ENCODE peak calls at places on chromosomes 4 and X, in nine cellular contexts. B is astrocyte of the cerebellum, V is PC-9, Z is stomach, G is A549, H is fibroblast of mammary gland, W is fibroblast of the aortic adventitia, M is astrocyte of the spinal cord, Q is kidney epithelial cell. J is an unnamed sample.

GRCh38 chrX:17535229-17535628 is 160.2 kb downstream of the NHS start:
- DNase-seq in Z (peak; percentile 28), Q (no peak), B (no peak), W (peak; percentile 40), V (no peak), G (no peak), H (peak; percentile 54), M (no peak), J (no peak)

GRCh38 chrX:21509912-21510311 is 135.7 kb downstream of the CNKSR2 start:
- DNase-seq in B (no peak), V (no peak), Q (no peak), H (peak; percentile 30), G (no peak), W (peak; percentile 6), Z (no peak), M (peak; percentile 34), J (no peak)

GRCh38 chr4:31294655-31295054 is 574.5 kb downstream of the PCDH7 start:
- DNase-seq in B (no peak), H (no peak), Z (no peak), V (no peak), W (no peak), M (no peak), Q (no peak), G (no peak), J (no peak)

GRCh38 chr4:39255266-39255665 is 72.9 kb downstream of the WDR19 start:
- DNase-seq in B (peak; percentile 44), H (peak; percentile 6), M (peak; percentile 49), G (peak; percentile 7), W (peak; percentile 67), Z (no peak), Q (peak; percentile 38), V (peak; percentile 28), J (no peak)

GRCh38 chr4:66433706-66434105 is 763.4 kb upstream of the EPHA5 start:
- DNase-seq in Q (no peak), H (no peak), M (no peak), V (no peak), Z (no peak), W (no peak), B (no peak), G (no peak), J (no peak)

GRCh38 chrX:71917621-71918341 is 7.1 kb downstream of the NHSL2 start:
- DNase-seq in M (no peak), H (peak; percentile 58), Z (no peak), Q (peak; percentile 48), V (no peak), W (no peak), B (no peak), G (no peak), J (no peak)

GRCh38 chr4:83251074-83251835 is 33.3 kb downstream of the COQ2 start:
- DNase-seq in M (no peak), V (no peak), Z (no peak), B (no peak), G (no peak), Q (no peak), W (no peak), H (no peak), J (no peak)

GRCh38 chrX:63513825-63514574 is 162.9 kb upstream of the SPIN4 start:
- DNase-seq in W (peak; percentile 92), Q (no peak), M (peak; percentile 73), B (peak; percentile 55), Z (no peak), G (no peak), H (peak; percentile 85), V (no peak), J (no peak)

GRCh38 chrX:97238632-97239031 is 354.9 kb downstream of the RPA4 start:
- DNase-seq in Q (peak; percentile 18), V (peak; percentile 0), Z (no peak), H (peak; percentile 14), B (peak; percentile 33), G (peak; percentile 1), W (peak; percentile 38), M (peak; percentile 65), J (no peak)

GRCh38 chr4:108502366-108502765 is 118.0 kb upstream of the RPL34 start:
- DNase-seq in M (no peak), Q (no peak), B (no peak), V (no peak), G (no peak), W (no peak), H (no peak), Z (no peak), J (no peak)

GRCh38 chr4:175536852-175537453 is 275.1 kb downstream of the GPM6A start:
- DNase-seq in G (peak; percentile 26), Z (no peak), B (peak; percentile 75), W (peak; percentile 87), Q (peak; percentile 21), H (peak; percentile 80), V (no peak), M (peak; percentile 86), J (peak; percentile 33)

GRCh38 chr4:16513876-16514275 is 287.6 kb upstream of the TAPT1 start:
- DNase-seq in G (no peak), V (no peak), B (no peak), W (no peak), Q (no peak), M (no peak), Z (no peak), H (no peak), J (no peak)

GRCh38 chr4:152112887-152113286 is 352.1 kb upstream of the GATB start:
- DNase-seq in Q (no peak), V (no peak), M (no peak), Z (no peak), H (no peak), W (no peak), B (no peak), G (no peak), J (no peak)

GRCh38 chrX:65668362-65669310 is 1.2 kb downstream of the MSN start:
- DNase-seq in Q (no peak), V (peak; percentile 63), B (no peak), W (peak; percentile 83), G (peak; percentile 23), M (peak; percentile 79), Z (peak; percentile 30), H (peak; percentile 81), J (no peak)
- H3K4me3 ChIP-seq in Q (peak overlapping the region; percentile 59), V (peak overlapping the region; percentile 79), B (peak overlapping the region; percentile 75), W (peak overlapping the region; percentile 76), G (peak overlapping the region; percentile 73), M (peak overlapping the region; percentile 71), Z (peak overlapping the region; percentile 68), H (peak overlapping the region; percentile 77), J (peak overlapping the region; percentile 81)

GRCh38 chr4:94766856-94767255 is 9.1 kb downstream of the BMPR1B start:
- DNase-seq in Z (no peak), H (peak; percentile 82), W (peak; percentile 51), V (no peak), B (peak; percentile 41), M (peak; percentile 52), G (no peak), Q (peak; percentile 48), J (no peak)
- TF ChIP-seq CTCF in Z (no peak), H (no peak), W (no peak), V (no peak), B (no peak), M (no peak), G (no peak), Q (no peak), J (no peak)

GRCh38 chr4:125681240-125681639 is 366.5 kb downstream of the FAT4 start:
- DNase-seq in Q (no peak), M (no peak), V (no peak), W (no peak), B (no peak), H (no peak), G (no peak), Z (no peak), J (no peak)
- H3K4me3 ChIP-seq in Q (no peak overlapping the region), M (no peak overlapping the region), V (no peak overlapping the region), W (no peak overlapping the region), B (no peak overlapping the region), H (no peak overlapping the region), G (no peak overlapping the region), Z (no peak overlapping the region), J (no peak overlapping the region)

GRCh38 chr4:187357861-187358260 is 634.2 kb upstream of the FAT1 start:
- DNase-seq in H (no peak), Z (no peak), B (no peak), Q (no peak), M (no peak), G (no peak), V (no peak), W (no peak), J (no peak)
- TF ChIP-seq CTCF in H (no peak), Z (no peak), B (no peak), Q (no peak), M (no peak), G (no peak), V (no peak), W (no peak), J (no peak)

GRCh38 chr4:7195546-7196282 is 3.4 kb downstream of the SORCS2 start:
- DNase-seq in B (no peak), W (peak; percentile 79), G (no peak), V (no peak), M (peak; percentile 63), H (peak; percentile 55), Z (no peak), Q (no peak), J (no peak)

GRCh38 chr4:7193040-7193958 is 961 bp downstream of the SORCS2 start:
- DNase-seq in M (no peak), V (peak; percentile 44), W (no peak), Z (no peak), B (no peak), Q (no peak), H (no peak), G (no peak), J (no peak)

GRCh38 chr4:7196283-7196651 is 3.9 kb downstream of the SORCS2 start:
- DNase-seq in Q (no peak), B (no peak), V (peak; percentile 49), H (no peak), G (no peak), M (no peak), W (no peak), Z (no peak), J (no peak)

GRCh38 chr4:7195138-7195510 is 2.8 kb downstream of the SORCS2 start:
- DNase-seq in H (no peak), V (no peak), W (no peak), Q (no peak), G (no peak), Z (no peak), B (no peak), M (no peak), J (no peak)

DNA sequence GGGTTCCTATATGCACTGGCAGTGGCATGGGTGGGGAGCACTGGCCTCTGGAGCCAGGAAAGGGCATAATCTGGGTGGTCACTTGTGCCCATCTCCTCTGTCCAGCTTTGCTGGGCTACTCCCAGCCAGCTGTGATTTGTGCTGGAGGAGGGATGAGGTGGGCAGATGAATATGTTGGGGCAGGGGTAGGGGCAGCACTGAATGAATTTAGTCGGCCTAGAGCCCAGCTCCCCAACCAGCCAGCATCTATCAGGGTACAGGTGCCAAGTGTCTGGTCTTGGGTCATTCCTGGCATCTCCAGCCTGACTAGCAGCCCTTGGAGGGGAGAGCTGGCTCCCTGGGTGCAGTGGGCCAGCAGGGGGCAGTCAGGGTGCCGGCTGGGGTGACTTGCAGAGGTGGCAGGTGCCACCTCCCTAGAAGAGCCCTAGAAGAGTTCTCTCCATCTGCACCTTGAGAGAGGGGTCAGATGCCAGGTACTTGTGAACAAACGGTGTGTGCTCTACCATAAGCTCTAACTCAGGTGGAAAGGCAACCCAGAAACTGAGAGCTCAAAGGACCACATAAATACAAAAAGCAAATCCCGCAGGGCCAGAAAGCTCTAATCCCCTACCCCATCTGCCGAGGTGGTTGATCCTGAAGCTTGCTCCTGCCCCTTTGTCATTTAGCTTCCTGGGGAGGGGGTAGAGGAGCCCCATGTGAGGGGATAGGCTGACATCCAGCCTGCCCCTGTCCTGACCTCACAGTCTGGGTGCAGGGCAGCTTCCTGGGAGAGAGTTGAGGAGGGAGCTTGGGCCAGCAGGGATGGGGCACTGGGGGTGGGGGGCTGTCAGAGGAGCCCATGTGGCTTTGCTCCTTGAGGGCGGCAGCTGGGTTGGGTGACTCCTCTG is 2.2 kb downstream of the SORCS2 start:
- DNase-seq in W (no peak), Z (no peak), V (peak; percentile 61), G (peak; percentile 40), B (no peak), M (no peak), H (peak; percentile 31), Q (no peak), J (no peak)
- H3K4me3 ChIP-seq in W (no peak overlapping the region), Z (no peak overlapping the region), V (peak overlapping the region; percentile 71), G (no peak overlapping the region), B (no peak overlapping the region), M (no peak overlapping the region), H (no peak overlapping the region), Q (no peak overlapping the region), J (no peak overlapping the region)